ENCODE peak calls at places on chromosomes 12 and 14, in eight cellular contexts. U, N, D, M, V, E, A and Y are unnamed samples.

GRCh38 chr12:15268927-15269552 is 47.8 kb upstream of the RERG start:
- DNase-seq in U (peak), A (peak), E (peak), D (no peak), N (no peak), M (peak), V (peak), Y (peak)

GRCh38 chr12:22121224-22121623 is 75.2 kb downstream of the CMAS start:
- DNase-seq in D (no peak), U (peak), A (no peak), N (no peak), M (no peak), E (no peak), V (no peak), Y (peak)

GRCh38 chr14:88385212-88386101 is at the start of gene SPATA7:
- DNase-seq in A (peak), E (peak), M (peak), U (peak), N (peak), D (peak), V (peak), Y (peak)

GRCh38 chr12:73424484-73424883 is 1113.2 kb upstream of the ATXN7L3B start:
- DNase-seq in M (no peak), E (no peak), V (no peak), N (no peak), A (no peak), U (no peak), D (no peak), Y (no peak)

GRCh38 chr14:22865424-22866215 is 5.9 kb upstream of the LRP10 start:
- DNase-seq in M (peak), D (no peak), U (no peak), E (no peak), A (no peak), V (no peak), N (no peak), Y (no peak)

GRCh38 chr12:94163850-94164249 is 15.5 kb downstream of the PLXNC1 start:
- DNase-seq in U (no peak), E (no peak), N (no peak), V (no peak), M (no peak), D (no peak), A (no peak), Y (no peak)

GRCh38 chr14:85319101-85319500 is 210.8 kb upstream of the FLRT2 start:
- DNase-seq in D (no peak), A (no peak), U (no peak), N (no peak), E (no peak), M (no peak), V (no peak), Y (no peak)

GRCh38 chr12:57886590-57887363 is 40.2 kb upstream of the CTDSP2 start:
- DNase-seq in V (no peak), A (no peak), D (no peak), U (no peak), M (no peak), N (no peak), E (no peak), Y (no peak)

GRCh38 chr14:55580401-55581010 is 499 bp downstream of the KTN1 start:
- DNase-seq in D (peak), V (peak), A (no peak), U (peak), M (peak), E (peak), N (no peak), Y (peak)

GRCh38 chr14:50257728-50258127 is 26.4 kb upstream of the SOS2 start:
- DNase-seq in A (no peak), D (no peak), E (no peak), M (peak), V (no peak), N (no peak), U (no peak), Y (no peak)

GRCh38 chr12:91483471-91483985 is 300.9 kb upstream of the DCN start:
- DNase-seq in N (no peak), V (no peak), D (no peak), A (no peak), M (no peak), U (peak), E (no peak), Y (no peak)

GRCh38 chr14:104388631-104389325 is 190.8 kb upstream of the C14orf180 start:
- DNase-seq in U (no peak), A (no peak), E (no peak), V (peak), N (no peak), M (no peak), D (peak), Y (no peak)

GRCh38 chr12:118259079-118259478 is 113.6 kb downstream of the TAOK3 start:
- DNase-seq in E (peak), V (no peak), M (no peak), A (peak), N (no peak), U (no peak), D (no peak), Y (no peak)

GRCh38 chr12:69840727-69841126 is 15.7 kb downstream of the MYRFL start:
- DNase-seq in M (no peak), E (peak), N (no peak), D (no peak), A (no peak), U (no peak), V (no peak), Y (no peak)

GRCh38 chr12:132199101-132199500 is 54.8 kb downstream of the NOC4L start:
- DNase-seq in E (no peak), M (no peak), V (no peak), A (no peak), D (no peak), U (no peak), N (no peak), Y (no peak)

GRCh38 chr12:47110011-47110541 is 30.3 kb upstream of the AMIGO2 start:
- DNase-seq in E (no peak), A (no peak), N (no peak), V (no peak), U (no peak), D (no peak), M (no peak), Y (no peak)

GRCh38 chr12:100715976-100716657 is 78.5 kb upstream of the ANO4 start:
- DNase-seq in E (no peak), N (no peak), D (no peak), A (no peak), M (no peak), V (no peak), U (no peak), Y (no peak)

GRCh38 chr12:115144425-115144824 is 460.4 kb upstream of the TBX3 start:
- DNase-seq in U (no peak), D (no peak), A (no peak), E (no peak), M (no peak), V (no peak), N (no peak), Y (no peak)

GRCh38 chr14:26206640-26207039 is 391.2 kb downstream of the NOVA1 start:
- DNase-seq in D (no peak), V (no peak), E (no peak), A (no peak), U (no peak), M (no peak), N (no peak), Y (no peak)

GRCh38 chr14:35385042-35385839 is 19.3 kb downstream of the NFKBIA start:
- DNase-seq in D (no peak), E (peak), A (peak), V (peak), U (peak), N (no peak), M (peak), Y (peak)

GRCh38 chr12:95554532-95555071 is 3.3 kb upstream of the USP44 start:
- DNase-seq in V (no peak), D (no peak), A (no peak), N (no peak), E (no peak), U (no peak), M (no peak), Y (no peak)

GRCh38 chr12:56271031-56271430 is 4.3 kb downstream of the COQ10A start:
- DNase-seq in M (peak), V (no peak), U (peak), D (no peak), E (peak), N (no peak), A (peak), Y (no peak)

DNA sequence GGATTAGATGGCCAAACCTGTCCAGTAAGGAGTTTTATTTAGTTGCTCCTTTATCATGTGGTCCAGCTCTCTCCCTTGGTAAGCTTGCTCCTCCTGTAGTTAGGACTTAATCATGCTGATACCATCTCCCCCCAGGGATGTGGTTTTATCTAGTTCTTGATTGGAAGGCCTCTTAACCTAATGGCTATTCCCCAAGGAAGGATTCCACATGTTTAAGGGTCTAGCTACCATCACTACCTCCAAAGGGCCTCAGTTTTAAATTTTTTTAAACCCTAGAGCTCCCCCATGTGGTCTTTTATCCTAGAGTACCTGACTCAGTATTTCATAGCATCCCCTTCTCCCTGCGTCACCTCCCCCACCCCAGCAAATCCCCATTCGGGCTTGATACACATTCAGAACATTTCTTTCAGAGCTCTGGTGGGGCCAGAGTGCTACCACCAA is 22.5 kb downstream of the MAP3K12 start:
- DNase-seq in D (no peak), V (no peak), N (no peak), M (peak), E (no peak), U (no peak), A (no peak), Y (no peak)
- TF ChIP-seq POLR2A in D (no peak), V (no peak), N (no peak), M (peak), E (no peak), U (no peak), A (no peak), Y (no peak)

DNA sequence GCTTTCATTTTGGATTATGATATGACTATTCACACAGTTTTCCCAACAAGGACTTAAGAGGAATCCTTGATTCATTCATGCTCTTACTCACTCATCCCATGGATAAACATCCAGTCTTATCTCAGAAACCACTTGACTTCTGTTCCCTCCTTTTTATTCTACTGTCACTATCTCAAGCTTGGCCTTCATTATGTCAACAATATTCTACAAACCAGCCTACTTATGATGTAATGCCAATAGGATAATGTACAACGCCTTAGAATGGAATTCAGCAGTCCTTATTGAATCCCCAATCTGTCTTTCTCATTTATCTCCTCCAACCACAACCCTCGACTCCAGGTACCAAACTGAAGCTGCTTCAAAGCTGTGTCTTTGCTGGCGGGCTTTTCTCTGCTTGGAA is 448.5 kb downstream of the PDZRN4 start:
- DNase-seq in D (no peak), A (no peak), E (no peak), V (no peak), U (no peak), M (no peak), N (no peak), Y (no peak)
- H3K27ac ChIP-seq in D (no peak), A (no peak), E (no peak), V (no peak), U (no peak), M (no peak), N (no peak), Y (no peak)

GRCh38 chr14:81392052-81392451 is 8.1 kb downstream of the STON2 start:
- DNase-seq in U (no peak), A (no peak), M (no peak), E (no peak), V (no peak), N (no peak), D (no peak), Y (no peak)
- TF ChIP-seq CTCF in U (no peak), A (no peak), M (no peak), E (no peak), V (no peak), N (no peak), D (no peak), Y (no peak)

GRCh38 chr12:53191885-53192530 is 11.3 kb upstream of the CSAD start:
- DNase-seq in E (no peak), N (no peak), M (no peak), D (no peak), A (no peak), V (no peak), U (no peak), Y (peak)
- TF ChIP-seq POLR2A in E (no peak), N (peak), M (peak), D (no peak), A (no peak), V (no peak), U (no peak), Y (no peak)

GRCh38 chr12:124830306-124830705 is 33.4 kb downstream of the SCARB1 start:
- DNase-seq in N (no peak), M (no peak), U (no peak), E (no peak), A (no peak), V (no peak), D (no peak), Y (no peak)

GRCh38 chr12:124828264-124829007 is 35.2 kb downstream of the SCARB1 start:
- DNase-seq in U (peak), N (no peak), E (peak), A (peak), V (peak), M (no peak), D (no peak), Y (peak)

GRCh38 chr12:124831590-124831989 is 32.1 kb downstream of the SCARB1 start:
- DNase-seq in M (no peak), E (no peak), A (no peak), D (no peak), N (no peak), U (no peak), V (no peak), Y (no peak)

GRCh38 chr12:124829008-124829707 is 34.5 kb downstream of the SCARB1 start:
- DNase-seq in D (no peak), V (no peak), A (peak), N (no peak), M (peak), U (peak), E (peak), Y (peak)

DNA sequence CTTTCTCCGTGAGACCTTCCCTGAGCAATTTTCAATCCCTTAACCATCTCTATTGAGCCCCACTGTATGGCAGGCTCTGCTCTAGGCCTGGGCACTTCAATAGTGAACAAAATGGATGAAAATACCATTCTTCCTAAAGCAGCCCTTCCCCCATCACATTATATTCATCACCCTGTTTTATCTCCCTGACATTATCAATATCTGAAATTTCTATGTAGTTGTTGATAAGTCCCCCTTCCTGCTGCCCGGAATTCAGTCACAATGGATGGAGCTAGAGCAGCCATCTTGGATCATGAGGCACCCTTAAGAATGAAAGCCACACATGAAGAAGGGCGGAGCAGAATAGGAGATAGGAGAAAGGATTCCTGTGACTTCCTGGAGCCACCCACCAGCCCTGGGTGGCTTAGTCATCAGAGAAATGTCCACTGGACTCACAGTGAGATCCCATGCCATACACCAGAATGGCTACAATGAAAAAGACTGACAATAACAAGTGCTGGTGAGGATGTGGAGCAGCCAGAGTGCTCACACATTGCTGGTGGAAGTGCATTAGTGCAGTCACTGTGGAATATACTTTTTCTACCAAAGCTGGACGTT is 33.9 kb downstream of the SCARB1 start:
- DNase-seq in E (no peak), M (peak), A (no peak), D (no peak), V (no peak), N (no peak), U (peak), Y (no peak)
- H3K27ac ChIP-seq in E (peak), M (peak), A (no peak), D (no peak), V (no peak), N (no peak), U (peak), Y (peak)

DNA sequence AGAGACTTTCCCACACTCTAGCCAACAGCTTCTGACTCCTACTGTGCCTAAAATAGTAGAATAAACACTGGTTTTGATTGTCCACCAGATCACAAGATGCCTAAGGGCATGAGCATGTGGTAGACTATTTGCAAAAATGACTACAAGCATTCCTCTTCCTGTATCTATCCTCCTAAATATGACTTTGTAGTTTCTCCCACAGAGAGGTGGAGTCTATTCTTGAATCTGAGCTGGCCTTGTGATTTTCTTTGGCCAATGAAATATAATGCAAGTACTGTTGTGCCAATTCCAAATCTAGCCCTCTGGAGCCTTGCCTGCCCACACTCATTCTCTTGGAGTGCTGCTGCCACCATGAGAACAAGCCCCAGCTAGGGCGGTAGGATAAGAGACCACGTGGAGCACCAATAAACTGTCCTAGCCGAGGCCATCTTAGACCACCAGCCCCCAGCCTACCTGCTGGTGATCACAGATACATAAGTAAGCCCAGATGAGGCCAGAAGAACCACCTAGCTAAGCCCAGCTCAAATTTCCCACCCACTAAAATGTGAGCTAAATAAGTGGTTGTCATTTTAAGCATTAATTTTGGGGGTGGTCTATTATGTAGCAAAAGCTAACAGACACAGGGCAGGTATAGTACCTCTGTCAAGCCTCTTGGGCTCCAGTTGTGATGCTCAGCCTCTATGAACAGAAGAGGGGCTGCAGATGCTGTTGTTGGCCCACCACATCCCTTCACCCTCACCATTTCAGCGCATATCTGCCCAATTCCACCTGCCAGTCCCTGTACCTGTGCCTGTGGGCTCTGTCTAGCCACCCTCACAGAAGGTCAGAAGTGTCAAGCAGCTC is 17.9 kb downstream of the ZFP36L1 start:
- DNase-seq in N (no peak), M (no peak), A (peak), U (peak), E (no peak), V (peak), D (no peak), Y (no peak)
- TF ChIP-seq CTCF in N (no peak), M (no peak), A (no peak), U (no peak), E (no peak), V (no peak), D (no peak), Y (no peak)

GRCh38 chr12:3173008-3173553 is 95.9 kb downstream of the TSPAN9 start:
- DNase-seq in N (no peak), D (no peak), V (no peak), M (no peak), E (no peak), A (no peak), U (no peak), Y (peak)
- TF ChIP-seq POLR2A in N (no peak), D (no peak), V (no peak), M (no peak), E (no peak), A (no peak), U (no peak), Y (no peak)